ENCODE peak calls at places on chromosomes 4 and X, in seven cellular contexts. G is tibial artery, T is hepatocyte, Q is astrocyte, A is A549, D is nephron progenitor cell, B is IMR-90. N is an unnamed sample.

GRCh38 chr4:184746532-184746870 is 12.6 kb upstream of the CENPU start:
- DNase-seq in B (peak), D (no peak), Q (peak), A (no peak), G (peak), T (peak), N (peak)

GRCh38 chrX:106912864-106913263 is 7.3 kb upstream of the CLDN2 start:
- DNase-seq in A (no peak), Q (peak), G (no peak), T (no peak), D (no peak), B (peak), N (no peak)

GRCh38 chr4:2274320-2275043 is 12.6 kb upstream of the MXD4 start:
- DNase-seq in T (no peak), G (no peak), B (no peak), Q (no peak), A (no peak), D (no peak), N (no peak)

GRCh38 chrX:115494133-115494532 is 66.8 kb upstream of the PLS3 start:
- DNase-seq in Q (no peak), B (peak), G (no peak), D (no peak), T (no peak), A (no peak), N (no peak)

GRCh38 chr4:71713611-71714203 is 70.2 kb downstream of the GC start:
- DNase-seq in G (no peak), D (no peak), Q (peak), B (peak), T (peak), A (no peak), N (no peak)

GRCh38 chrX:21838937-21839333 is 482 bp upstream of the MBTPS2 start:
- DNase-seq in B (peak), G (no peak), A (no peak), T (peak), D (no peak), Q (peak), N (no peak)

GRCh38 chr4:185002784-185003183 is 15.5 kb upstream of the HELT start:
- DNase-seq in G (peak), B (no peak), D (no peak), T (no peak), A (no peak), Q (no peak), N (no peak)

GRCh38 chrX:153645921-153646481 is 1.0 kb upstream of the DUSP9 start:
- DNase-seq in B (no peak), D (no peak), A (no peak), Q (no peak), G (peak), T (no peak), N (peak)

GRCh38 chrX:63330681-63331080 is 20.5 kb downstream of the SPIN4 start:
- DNase-seq in G (no peak), Q (no peak), D (no peak), T (no peak), B (no peak), A (no peak), N (no peak)

GRCh38 chr4:8201341-8201781 is 2.3 kb downstream of the SH3TC1 start:
- DNase-seq in Q (no peak), T (no peak), D (no peak), B (no peak), G (no peak), A (no peak), N (no peak)

GRCh38 chr4:20376070-20376469 is 124.4 kb downstream of the SLIT2 start:
- DNase-seq in D (no peak), A (no peak), B (no peak), Q (no peak), G (no peak), T (no peak), N (no peak)

GRCh38 chrX:135489542-135489941 is 30.9 kb upstream of the INTS6L start:
- DNase-seq in D (no peak), Q (no peak), A (no peak), B (no peak), G (no peak), T (no peak), N (no peak)

GRCh38 chrX:120660638-120661037 is 30.8 kb upstream of the C1GALT1C1 start:
- DNase-seq in A (no peak), D (no peak), G (no peak), T (no peak), Q (no peak), B (no peak), N (no peak)

GRCh38 chrX:7163146-7163677 is 15.3 kb upstream of the PUDP start:
- DNase-seq in Q (no peak), A (no peak), T (no peak), G (no peak), B (no peak), D (no peak), N (no peak)

GRCh38 chr4:93879919-93880318 is 51.4 kb downstream of the ATOH1 start:
- DNase-seq in G (no peak), Q (no peak), T (no peak), A (no peak), D (no peak), B (no peak), N (no peak)

GRCh38 chr4:150874386-150875226 is 140.5 kb downstream of the LRBA start:
- DNase-seq in Q (peak), G (no peak), T (no peak), D (no peak), B (no peak), A (no peak), N (no peak)

GRCh38 chr4:97924341-97924958 is 218.8 kb downstream of the STPG2 start:
- DNase-seq in G (no peak), D (no peak), B (no peak), Q (no peak), T (no peak), A (no peak), N (no peak)

GRCh38 chr4:38902221-38902620 is 34.6 kb downstream of the FAM114A1 start:
- DNase-seq in D (no peak), G (no peak), T (no peak), Q (no peak), B (no peak), A (no peak), N (no peak)

GRCh38 chrX:152637649-152638442 is at the start of gene GABRQ:
- DNase-seq in D (peak), A (peak), B (no peak), Q (peak), G (no peak), T (peak), N (no peak)

GRCh38 chrX:136170109-136170800 is 22.9 kb downstream of the FHL1 start:
- DNase-seq in D (no peak), B (peak), Q (peak), G (no peak), A (no peak), T (peak), N (peak)

GRCh38 chrX:154349359-154349935 is 25.0 kb downstream of the FLNA start:
- DNase-seq in D (no peak), G (no peak), A (no peak), T (no peak), Q (no peak), B (no peak), N (peak)

GRCh38 chr4:120853101-120853940 is 69.2 kb downstream of the PRDM5 start:
- DNase-seq in B (peak), G (no peak), T (no peak), Q (peak), D (no peak), A (no peak), N (no peak)

GRCh38 chrX:20266810-20267598 is at the start of gene RPS6KA3:
- DNase-seq in G (peak), B (peak), T (peak), A (peak), D (peak), Q (peak), N (peak)

GRCh38 chrX:39854772-39855747 is 242.7 kb downstream of the BCOR start:
- DNase-seq in G (no peak), T (no peak), A (no peak), B (no peak), D (no peak), Q (no peak), N (no peak)

GRCh38 chr4:147354994-147355393 is 125.9 kb upstream of the EDNRA start:
- DNase-seq in B (peak), D (no peak), T (no peak), A (no peak), G (no peak), Q (no peak), N (no peak)

GRCh38 chr4:125316781-125317525 is 2.2 kb downstream of the FAT4 start:
- DNase-seq in G (peak), B (peak), D (peak), A (peak), Q (peak), T (peak), N (peak)

GRCh38 chr4:9825049-9825448 is 43.6 kb downstream of the DRD5 start:
- DNase-seq in T (no peak), A (no peak), Q (no peak), D (no peak), B (no peak), G (no peak), N (no peak)

GRCh38 chr4:61853041-61853440 is 652.9 kb downstream of the ADGRL3 start:
- DNase-seq in D (no peak), A (no peak), T (no peak), G (no peak), B (no peak), Q (no peak), N (no peak)

GRCh38 chrX:140057001-140057411 is 91.7 kb upstream of the CXorf66 start:
- DNase-seq in D (peak), G (peak), B (peak), T (peak), Q (peak), A (peak), N (peak)

GRCh38 chrX:153226344-153227190 is 47.5 kb downstream of the MAGEA1 start:
- DNase-seq in A (no peak), G (no peak), B (peak), T (peak), D (peak), Q (peak), N (peak)

GRCh38 chr4:56666279-56666678 is 14.8 kb downstream of the HOPX start:
- DNase-seq in G (no peak), A (no peak), Q (no peak), T (no peak), B (no peak), D (no peak), N (no peak)

GRCh38 chr4:100838286-100838685 is 320.5 kb upstream of the EMCN start:
- DNase-seq in Q (no peak), A (no peak), B (no peak), T (no peak), D (no peak), G (no peak), N (no peak)

GRCh38 chr4:39913466-39913865 is 64.2 kb downstream of the PDS5A start:
- DNase-seq in D (no peak), B (no peak), Q (no peak), A (no peak), T (no peak), G (no peak), N (no peak)

GRCh38 chrX:118603981-118604380 is 108.4 kb downstream of the DOCK11 start:
- DNase-seq in A (peak), T (peak), G (no peak), Q (peak), B (peak), D (peak), N (peak)

GRCh38 chr4:56512166-56512565 is 6.6 kb downstream of the ARL9 start:
- DNase-seq in T (no peak), D (no peak), Q (no peak), G (no peak), B (peak), A (no peak), N (no peak)

GRCh38 chr4:76308548-76308947 is 2.0 kb downstream of the STBD1 start:
- DNase-seq in D (no peak), G (no peak), T (peak), B (no peak), A (no peak), Q (no peak), N (no peak)

GRCh38 chrX:34879361-34879760 is 63.2 kb upstream of the FAM47B start:
- DNase-seq in G (no peak), D (no peak), A (no peak), B (peak), T (no peak), Q (peak), N (no peak)

GRCh38 chr4:175635513-175635912 is 176.6 kb downstream of the GPM6A start:
- DNase-seq in T (no peak), Q (no peak), G (no peak), A (no peak), D (no peak), B (no peak), N (no peak)

GRCh38 chr4:175633310-175633709 is 178.8 kb downstream of the GPM6A start:
- DNase-seq in G (no peak), T (no peak), D (no peak), B (no peak), A (no peak), Q (no peak), N (no peak)

GRCh38 chr4:175641053-175641452 is 171.0 kb downstream of the GPM6A start:
- DNase-seq in B (no peak), A (no peak), Q (no peak), T (no peak), G (no peak), D (no peak), N (no peak)

GRCh38 chr4:175639346-175639745 is 172.7 kb downstream of the GPM6A start:
- DNase-seq in A (no peak), B (no peak), D (no peak), Q (peak), G (no peak), T (no peak), N (no peak)

DNA sequence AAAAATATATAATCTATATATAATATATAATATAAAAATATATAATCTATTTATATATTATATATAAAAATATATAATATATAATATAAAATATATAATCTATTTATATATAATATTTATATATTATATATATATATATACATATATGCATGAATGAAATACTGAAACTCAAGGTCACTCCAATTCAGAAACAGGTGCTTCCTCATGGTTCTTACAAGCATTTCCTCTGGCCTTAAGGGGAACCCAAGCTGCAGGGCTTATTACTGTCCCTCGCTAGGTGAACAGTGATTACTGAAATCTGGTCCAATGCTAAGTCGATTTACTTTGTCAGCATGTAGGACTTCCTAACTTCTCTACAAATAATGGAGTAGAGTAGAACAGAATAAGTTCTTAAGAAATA is 174.3 kb downstream of the GPM6A start:
- DNase-seq in Q (no peak), T (no peak), A (no peak), D (no peak), G (no peak), B (no peak), N (no peak)
- TF ChIP-seq CTCF in Q (no peak), T (no peak), A (no peak), D (no peak), G (no peak), B (no peak), N (no peak)

DNA sequence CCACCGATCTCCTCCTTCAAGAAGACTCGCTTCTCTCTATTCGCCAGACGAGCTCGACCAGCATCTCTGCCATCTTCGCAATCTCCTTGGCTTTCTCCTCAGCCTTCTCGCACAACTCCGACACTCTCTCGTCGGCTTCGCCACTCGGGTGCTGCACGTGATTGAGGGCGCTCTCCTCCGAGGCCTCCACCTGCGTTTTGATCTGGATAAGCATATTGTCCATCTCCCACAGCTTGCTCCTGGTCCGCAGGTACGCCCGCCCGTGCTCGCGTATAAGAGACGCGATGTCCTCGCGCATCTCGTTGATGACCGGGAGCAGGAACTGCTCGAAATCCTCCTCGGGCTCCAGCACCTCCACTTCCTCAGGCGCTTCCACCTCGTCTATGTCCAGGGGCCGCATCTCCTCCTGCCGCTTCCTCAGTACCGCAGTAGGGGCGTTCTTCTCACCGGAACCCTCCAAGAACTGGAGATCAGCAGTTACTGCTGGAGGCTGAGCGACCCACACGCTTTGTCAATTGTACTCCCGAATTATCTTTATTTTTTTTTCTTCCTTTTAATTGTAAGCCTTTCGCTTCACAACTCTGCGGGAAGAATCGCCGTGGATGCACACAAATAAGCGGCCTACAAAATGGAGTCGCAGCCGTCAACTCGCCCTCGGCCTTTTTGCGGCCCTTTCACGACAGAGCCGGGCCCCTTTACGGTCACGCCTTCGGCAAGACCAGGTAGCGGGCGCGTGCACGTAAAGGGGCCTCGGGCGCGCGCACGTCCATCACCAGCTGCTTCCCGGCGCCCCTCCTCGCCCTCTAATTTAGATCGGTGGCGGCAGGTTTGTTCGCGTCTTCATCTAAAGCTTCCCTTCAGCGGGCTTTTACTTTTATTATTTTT is at the start of gene MRFAP1L1:
- DNase-seq in A (peak), D (peak), B (peak), G (peak), Q (peak), T (peak), N (peak)
- TF ChIP-seq CTCF in A (no peak), D (no peak), B (no peak), G (peak), Q (no peak), T (no peak), N (no peak)

GRCh38 chr4:1258457-1258856 is 9.5 kb upstream of the CTBP1 start:
- DNase-seq in G (no peak), T (no peak), A (no peak), D (no peak), B (no peak), Q (no peak), N (no peak)
- TF ChIP-seq CTCF in G (no peak), T (no peak), A (no peak), D (peak), B (no peak), Q (no peak), N (no peak)

DNA sequence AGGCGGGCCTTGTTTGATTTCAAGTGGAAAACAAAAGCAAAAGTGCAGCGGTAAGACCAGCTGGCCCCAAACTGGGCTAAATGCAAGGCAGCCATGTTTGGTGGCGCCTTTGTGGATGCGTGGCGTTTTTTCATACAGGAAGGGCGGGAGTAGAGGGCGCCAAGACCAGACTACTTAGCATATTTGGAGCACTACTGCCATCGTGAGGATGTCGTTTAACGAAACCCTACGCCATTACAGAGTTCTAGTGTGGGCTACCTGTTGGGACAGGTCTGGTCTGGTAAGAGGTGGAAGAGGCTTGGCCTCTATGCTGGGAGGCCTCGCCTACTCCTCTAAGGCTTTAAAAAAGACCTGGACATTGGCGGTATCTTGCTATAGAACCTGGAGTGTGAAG is 230.7 kb upstream of the STK26 start:
- DNase-seq in A (peak), D (no peak), Q (peak), T (no peak), B (peak), G (no peak), N (peak)
- TF ChIP-seq CTCF in A (peak), D (no peak), Q (no peak), T (no peak), B (peak), G (no peak), N (peak)

DNA sequence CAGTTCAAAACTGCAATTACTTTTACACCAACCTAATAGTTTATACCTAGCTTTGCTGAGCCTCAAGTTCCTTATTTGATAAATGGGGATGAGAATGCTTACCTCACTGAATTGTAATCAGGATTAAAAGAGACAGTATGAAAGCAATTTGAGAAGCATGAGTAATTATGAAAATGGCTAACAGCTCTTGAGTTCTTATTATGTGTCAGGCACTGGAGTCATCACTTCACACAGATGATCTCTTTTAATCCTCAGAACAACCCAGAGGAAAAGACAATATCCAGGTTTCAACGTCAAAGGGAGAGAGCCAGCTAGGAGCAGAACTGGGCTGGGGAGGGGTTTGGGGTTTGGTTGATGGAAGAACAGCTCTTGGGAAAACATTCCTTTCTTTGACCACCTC is 221.0 kb upstream of the NWD2 start:
- DNase-seq in D (no peak), Q (no peak), B (no peak), G (no peak), T (no peak), A (no peak), N (no peak)
- TF ChIP-seq CTCF in D (no peak), Q (no peak), B (no peak), G (no peak), T (no peak), A (no peak), N (no peak)

N was measured in uterus.